ENCODE peak calls at places on chromosomes 4 and X, in five cellular contexts. K is AML-193; C is heart left ventricle; O is effector memory CD8-positive, alpha-beta T cell; R is psoas muscle. L is an unnamed sample.

GRCh38 chr4:184066584-184067300 is 150.9 kb downstream of the ENPP6 start:
- DNase-seq in R (no peak), K (no peak), O (no peak), C (no peak), L (no peak)

GRCh38 chr4:122073615-122074014 is 78.5 kb upstream of the BLTP1 start:
- DNase-seq in R (no peak), O (no peak), K (no peak), C (no peak), L (no peak)

GRCh38 chr4:16627999-16628398 is 270.4 kb downstream of the LDB2 start:
- DNase-seq in K (no peak), R (no peak), O (no peak), C (no peak), L (peak; percentile 93)

GRCh38 chr4:114927881-114928280 is 185.5 kb downstream of the NDST4 start:
- DNase-seq in O (no peak), C (no peak), R (no peak), K (no peak), L (no peak)

GRCh38 chrX:68807818-68808217 is 21.0 kb upstream of the EFNB1 start:
- DNase-seq in O (no peak), C (no peak), K (peak; percentile 0), R (no peak), L (no peak)

GRCh38 chr4:169993531-169993930 is 32.7 kb downstream of the MFAP3L start:
- DNase-seq in R (no peak), K (no peak), O (no peak), C (no peak), L (no peak)

GRCh38 chr4:119858176-119858575 is 208.5 kb downstream of the MAD2L1 start:
- DNase-seq in R (no peak), C (no peak), K (no peak), O (no peak), L (no peak)

GRCh38 chr4:125317526-125317880 is 2.7 kb downstream of the FAT4 start:
- DNase-seq in R (peak; percentile 50), O (no peak), C (peak; percentile 66), K (no peak), L (peak; percentile 41)

GRCh38 chrX:18927558-18927957 is 56.4 kb downstream of the PHKA2 start:
- DNase-seq in O (no peak), K (no peak), C (no peak), R (no peak), L (no peak)

GRCh38 chr4:1093391-1094335 is 19.7 kb downstream of the RNF212 start:
- DNase-seq in K (no peak), O (no peak), C (no peak), R (no peak), L (no peak)

GRCh38 chr4:23171971-23172370 is 479.2 kb downstream of the GBA3 start:
- DNase-seq in R (no peak), O (no peak), C (no peak), K (no peak), L (peak; percentile 25)

GRCh38 chrX:6660567-6661252 is 125.8 kb upstream of the VCX3A start:
- DNase-seq in K (no peak), C (no peak), R (no peak), O (no peak), L (peak; percentile 72)

GRCh38 chr4:52939739-52940138 is 77.6 kb downstream of the RASL11B start:
- DNase-seq in C (no peak), K (no peak), R (no peak), O (no peak), L (no peak)

GRCh38 chr4:88054909-88055308 is 47.5 kb downstream of the PKD2 start:
- DNase-seq in K (peak; percentile 51), O (no peak), R (no peak), C (no peak), L (peak; percentile 35)

GRCh38 chr4:53854991-53855885 is 209.2 kb downstream of the CHIC2 start:
- DNase-seq in O (no peak), C (no peak), K (no peak), R (no peak), L (peak; percentile 13)

GRCh38 chrX:9785944-9786741 is at the start of gene SHROOM2:
- DNase-seq in R (no peak), O (no peak), C (no peak), K (no peak), L (no peak)

GRCh38 chr4:81472249-81473085 is 760 bp upstream of the RASGEF1B start:
- DNase-seq in C (no peak), O (no peak), K (peak; percentile 64), R (no peak), L (peak; percentile 46)

GRCh38 chr4:14667624-14668295 is 334.5 kb upstream of the CPEB2 start:
- DNase-seq in R (no peak), O (no peak), K (no peak), C (no peak), L (peak; percentile 53)

GRCh38 chr4:113556382-113557134 is 205.0 kb downstream of the CAMK2D start:
- DNase-seq in C (no peak), K (no peak), R (no peak), O (no peak), L (no peak)

GRCh38 chrX:69070949-69071650 is 94.2 kb downstream of the PJA1 start:
- DNase-seq in O (no peak), R (peak; percentile 44), K (no peak), C (peak; percentile 79), L (no peak)

GRCh38 chr4:170008801-170009200 is 17.4 kb downstream of the MFAP3L start:
- DNase-seq in O (no peak), R (no peak), K (no peak), C (no peak), L (no peak)

GRCh38 chr4:165964591-165964990 is 91.6 kb downstream of the TLL1 start:
- DNase-seq in K (no peak), C (no peak), R (no peak), O (no peak), L (peak; percentile 73)

GRCh38 chr4:13912966-13913365 is 285.4 kb upstream of the BOD1L1 start:
- DNase-seq in K (peak; percentile 29), O (no peak), R (no peak), C (no peak), L (no peak)

GRCh38 chr4:112514449-112515277 is 1.3 kb downstream of the NEUROG2 start:
- DNase-seq in O (no peak), C (peak; percentile 60), R (no peak), K (no peak), L (no peak)